ENCODE peak calls at places on chromosome 19, in six cellular contexts. P is IMR-90, G is ovary, E is esophagus squamous epithelium, B is tibial nerve, D is uterus. C is an unnamed sample. For H3K4me1 and H3K36me3, the result is how much of the 10 kb centered on the place peaks cover.

GRCh38 chr19:18009412-18010066 is 1.6 kb downstream of the ARRDC2 start:
- DNase-seq in P (peak), G (no peak), E (no peak), B (no peak), D (no peak), C (no peak)

GRCh38 chr19:8663920-8664670 is 33.7 kb downstream of the NFILZ start:
- DNase-seq in P (no peak), G (no peak), E (no peak), B (no peak), D (no peak), C (no peak)

GRCh38 chr19:12987190-12987589 is 8.1 kb upstream of the NFIX start:
- DNase-seq in P (no peak), G (no peak), E (no peak), B (no peak), D (no peak), C (no peak)

GRCh38 chr19:33437351-33438015 is 64.0 kb downstream of the CEBPG start:
- DNase-seq in P (no peak), G (no peak), E (no peak), B (no peak), D (no peak), C (no peak)

GRCh38 chr19:29947871-29948270 is 5.8 kb downstream of the URI1 start:
- DNase-seq in P (no peak), G (no peak), E (no peak), B (no peak), D (no peak), C (no peak)

GRCh38 chr19:3135961-3136683 is at the start of gene GNA15:
- DNase-seq in P (no peak), G (no peak), E (no peak), B (no peak), D (no peak), C (no peak)

GRCh38 chr19:47107201-47107952 is 6.2 kb downstream of the ZC3H4 start:
- DNase-seq in P (peak), G (no peak), E (no peak), B (no peak), D (no peak), C (no peak)

GRCh38 chr19:18021121-18021755 is 13.3 kb downstream of the ARRDC2 start:
- DNase-seq in P (peak), G (peak), E (no peak), B (peak), D (peak), C (peak)

GRCh38 chr19:53874384-53874995 is 6.8 kb downstream of the MYADM start:
- DNase-seq in P (no peak), G (no peak), E (no peak), B (no peak), D (no peak), C (no peak)

GRCh38 chr19:18743281-18743825 is 47.8 kb downstream of the COMP start:
- DNase-seq in P (peak), G (peak), E (no peak), B (no peak), D (peak), C (peak)

GRCh38 chr19:40416918-40417713 is 3.9 kb upstream of the PRX start:
- DNase-seq in P (peak), G (no peak), E (no peak), B (peak), D (no peak), C (peak)

DNA sequence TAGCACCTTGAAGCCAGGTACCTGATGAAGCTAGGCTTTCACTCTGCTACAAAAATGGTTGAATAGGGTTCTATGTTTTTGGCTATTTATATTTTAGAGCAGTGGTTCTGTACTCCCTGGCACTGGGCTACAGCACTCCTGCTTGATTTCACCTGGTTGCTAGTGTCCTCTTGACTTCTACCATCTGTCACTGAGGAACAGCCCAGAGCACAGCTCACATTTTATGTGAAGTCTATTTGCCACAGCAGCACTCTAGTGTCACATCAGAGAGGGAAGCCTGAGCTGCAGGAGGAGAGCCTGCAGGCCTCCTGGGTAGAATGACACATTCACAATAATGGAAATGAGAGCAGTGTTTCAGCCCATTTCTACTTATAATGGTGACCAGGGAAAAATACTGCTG is 184.2 kb downstream of the ZNF486 start:
- DNase-seq in P (no peak), G (no peak), E (no peak), B (no peak), D (no peak), C (no peak)
- H3K4me1 ChIP-seq in P (under half), G (under half), E (under half), B (under half), D (under half), C (under half)

GRCh38 chr19:10687518-10688288 is 13.5 kb upstream of the QTRT1 start:
- DNase-seq in P (no peak), G (no peak), E (no peak), B (no peak), D (no peak), C (no peak)

GRCh38 chr19:10686193-10686592 is 15.0 kb upstream of the QTRT1 start:
- DNase-seq in P (no peak), G (no peak), E (no peak), B (no peak), D (no peak), C (no peak)

GRCh38 chr19:10690351-10690781 is 10.9 kb upstream of the QTRT1 start:
- DNase-seq in P (peak), G (no peak), E (no peak), B (no peak), D (no peak), C (peak)

GRCh38 chr19:10686661-10687517 is 14.3 kb upstream of the QTRT1 start:
- DNase-seq in P (peak), G (no peak), E (no peak), B (no peak), D (no peak), C (peak)

GRCh38 chr19:10688545-10689280 is 12.5 kb upstream of the QTRT1 start:
- DNase-seq in P (no peak), G (no peak), E (no peak), B (no peak), D (no peak), C (no peak)
- TF ChIP-seq POLR2A in P (no peak), G (no peak), E (no peak), B (no peak), D (no peak), C (no peak)

GRCh38 chr19:2114218-2114617 is 17.5 kb downstream of the IZUMO4 start:
- DNase-seq in P (no peak), G (no peak), E (no peak), B (no peak), D (no peak), C (no peak)
- H3K36me3 ChIP-seq in P (half or more), G (under half), E (half or more), B (half or more), D (under half), C (under half)

GRCh38 chr19:55369651-55370304 is 485 bp downstream of the IL11 start:
- DNase-seq in P (peak), G (no peak), E (no peak), B (no peak), D (no peak), C (peak)
- H3K4me1 ChIP-seq in P (under half), G (under half), E (under half), B (under half), D (under half), C (under half)